ENCODE peak calls at places on chromosomes 13 and 19, in eight cellular contexts. X is activated CD4-positive, alpha-beta T cell treated with anti-CD3 and anti-CD28 coated beads, Interleukin-2, amount 50 U/mL, for 48 hours; J is BE2C; B is SJSA1; Y is pancreas; R is neural crest cell; I is thyroid gland; V is astrocyte of the cerebellum. G is an unnamed sample.

GRCh38 chr19:18109731-18110671 is 12.4 kb downstream of the MAST3 start:
- DNase-seq in J (peak; percentile 49), I (peak; percentile 50), X (peak; percentile 70), R (peak; percentile 37), V (no peak), B (no peak), Y (peak; percentile 90), G (no peak)

GRCh38 chr13:80473695-80474094 is 132.8 kb upstream of the SPRY2 start:
- DNase-seq in I (peak; percentile 16), J (no peak), Y (no peak), V (no peak), R (no peak), X (no peak), B (no peak), G (peak; percentile 76)

GRCh38 chr13:113506025-113506685 is 15.6 kb upstream of the DCUN1D2 start:
- DNase-seq in J (peak; percentile 36), V (no peak), I (no peak), R (no peak), B (no peak), Y (no peak), X (no peak), G (no peak)

GRCh38 chr13:102873653-102874052 is 27.8 kb downstream of the ERCC5 start:
- DNase-seq in X (no peak), Y (no peak), J (no peak), R (no peak), V (no peak), I (no peak), B (no peak), G (no peak)

GRCh38 chr13:106348032-106348431 is 187.4 kb downstream of the EFNB2 start:
- DNase-seq in V (peak; percentile 33), X (no peak), B (no peak), Y (no peak), I (no peak), R (no peak), J (no peak), G (no peak)

GRCh38 chr13:100088282-100088647 is 628 bp upstream of the PCCA start:
- DNase-seq in I (no peak), R (no peak), Y (no peak), B (no peak), J (no peak), V (no peak), X (no peak), G (no peak)

GRCh38 chr19:38293281-38293680 is 10.8 kb upstream of the C19orf33 start:
- DNase-seq in J (no peak), Y (no peak), R (no peak), V (no peak), X (no peak), I (no peak), B (no peak), G (no peak)

GRCh38 chr13:27371932-27372331 is 52.5 kb upstream of the GTF3A start:
- DNase-seq in R (no peak), J (no peak), X (no peak), B (no peak), V (no peak), I (no peak), Y (peak; percentile 88), G (no peak)

GRCh38 chr13:54394319-54394718 is 1365.7 kb downstream of the OLFM4 start:
- DNase-seq in Y (no peak), I (no peak), B (no peak), J (no peak), V (no peak), X (no peak), R (no peak), G (no peak)

GRCh38 chr13:77583551-77583950 is 48.0 kb downstream of the SCEL start:
- DNase-seq in R (no peak), B (no peak), I (no peak), J (no peak), V (no peak), Y (no peak), X (no peak), G (no peak)

GRCh38 chr13:26806891-26807290 is 46.3 kb upstream of the GPR12 start:
- DNase-seq in V (no peak), J (no peak), X (no peak), I (no peak), R (no peak), B (no peak), Y (no peak), G (no peak)

GRCh38 chr13:90738881-90739280 is 608.6 kb upstream of the MIR17HG start:
- DNase-seq in I (no peak), V (peak; percentile 33), R (no peak), X (no peak), J (no peak), B (no peak), Y (no peak), G (no peak)

GRCh38 chr19:54673222-54673621 is 10.4 kb downstream of the LILRB4 start:
- DNase-seq in X (no peak), J (no peak), I (no peak), B (no peak), V (no peak), R (no peak), Y (no peak), G (no peak)

GRCh38 chr19:6357995-6358394 is 3.3 kb upstream of the CLPP start:
- DNase-seq in I (no peak), X (no peak), V (no peak), Y (no peak), B (no peak), R (no peak), J (no peak), G (no peak)

GRCh38 chr19:10192922-10193321 is 1.8 kb downstream of the DNMT1 start:
- DNase-seq in B (no peak), Y (no peak), X (peak; percentile 19), R (no peak), J (no peak), V (no peak), I (no peak), G (no peak)

GRCh38 chr19:54707932-54708331 is 16.3 kb upstream of the KIR3DL3 start:
- DNase-seq in X (no peak), Y (no peak), B (no peak), V (no peak), J (no peak), R (no peak), I (no peak), G (no peak)

GRCh38 chr13:87498681-87499080 is 172.5 kb upstream of the SLITRK5 start:
- DNase-seq in I (peak; percentile 8), R (peak; percentile 35), J (no peak), B (no peak), X (no peak), V (peak; percentile 42), Y (no peak), G (peak; percentile 0)

GRCh38 chr19:13823901-13824300 is 28.7 kb downstream of the ZSWIM4 start:
- DNase-seq in I (no peak), Y (no peak), R (no peak), X (no peak), V (no peak), B (no peak), J (no peak), G (no peak)

GRCh38 chr13:113765241-113765910 is 6.3 kb downstream of the TMEM255B start:
- DNase-seq in V (no peak), B (peak; percentile 53), R (no peak), X (no peak), J (no peak), I (no peak), Y (no peak), G (no peak)

GRCh38 chr13:43196171-43196611 is 172.8 kb downstream of the DNAJC15 start:
- DNase-seq in V (no peak), R (no peak), B (no peak), J (peak; percentile 74), Y (no peak), I (no peak), X (no peak), G (no peak)

GRCh38 chr19:51417107-51417806 is at the start of gene SIGLEC10:
- DNase-seq in J (no peak), R (no peak), V (no peak), X (peak; percentile 73), B (no peak), I (no peak), Y (no peak), G (no peak)

GRCh38 chr13:35378939-35379338 is 97.5 kb downstream of the MAB21L1 start:
- DNase-seq in R (no peak), B (no peak), X (no peak), I (no peak), V (no peak), Y (no peak), J (no peak), G (no peak)

GRCh38 chr13:99693351-99693750 is 192.1 kb downstream of the TM9SF2 start:
- DNase-seq in J (no peak), B (no peak), R (no peak), I (no peak), X (no peak), Y (no peak), V (no peak), G (no peak)

GRCh38 chr13:49371943-49372636 is 71.8 kb downstream of the CAB39L start:
- DNase-seq in R (no peak), B (no peak), V (peak; percentile 60), J (no peak), X (no peak), Y (no peak), I (no peak), G (no peak)

GRCh38 chr13:111409413-111409812 is 89.0 kb downstream of the TEX29 start:
- DNase-seq in V (no peak), J (no peak), B (no peak), I (no peak), Y (no peak), R (no peak), X (no peak), G (no peak)

GRCh38 chr13:25267715-25268114 is 19.6 kb downstream of the MTMR6 start:
- DNase-seq in J (no peak), I (no peak), X (no peak), R (no peak), B (no peak), Y (no peak), V (no peak), G (no peak)

GRCh38 chr13:113950451-113951245 is 23.2 kb downstream of the C13orf46 start:
- DNase-seq in B (no peak), I (no peak), X (no peak), J (peak; percentile 8), Y (peak; percentile 73), V (no peak), R (no peak), G (no peak)

GRCh38 chr19:16836115-16836905 is 7.1 kb downstream of the SIN3B start:
- DNase-seq in I (no peak), R (no peak), Y (no peak), V (no peak), X (no peak), B (no peak), J (no peak), G (no peak)

GRCh38 chr19:32053366-32053765 is 292.0 kb upstream of the ZNF507 start:
- DNase-seq in R (no peak), V (no peak), Y (no peak), X (no peak), J (no peak), I (no peak), B (no peak), G (no peak)

GRCh38 chr19:7099597-7099921 is 30.1 kb downstream of the ZNF557 start:
- DNase-seq in B (no peak), J (no peak), R (peak; percentile 87), V (no peak), I (no peak), Y (no peak), X (peak; percentile 92), G (no peak)

GRCh38 chr13:38213307-38213706 is 136.3 kb upstream of the UFM1 start:
- DNase-seq in R (no peak), X (no peak), V (no peak), J (no peak), B (no peak), I (no peak), Y (no peak), G (peak; percentile 66)

GRCh38 chr13:91195789-91196188 is 151.7 kb upstream of the MIR17HG start:
- DNase-seq in V (no peak), R (no peak), X (no peak), J (no peak), Y (no peak), I (no peak), B (no peak), G (no peak)

GRCh38 chr13:36297259-36297599 is 385 bp downstream of the CCDC169 start:
- DNase-seq in R (no peak), J (no peak), V (no peak), B (no peak), Y (no peak), I (no peak), X (no peak), G (no peak)

GRCh38 chr13:91540157-91540736 is 141.8 kb downstream of the GPC5 start:
- DNase-seq in R (no peak), Y (no peak), B (no peak), V (no peak), J (no peak), X (no peak), I (no peak), G (no peak)